ENCODE peak calls at places on chromosomes 3 and 15, in ten cellular contexts. U is GM12878; Z is HT1080; V is Right ventricle myocardium superior; D is activated CD4-positive, CD25-positive, alpha-beta regulatory T cell; P is CD4-positive, alpha-beta T cell; X is GM12865; Y is D341Med; N is stimulated activated CD8-positive, alpha-beta memory T cell treated with anti-CD3 and anti-CD28 coated beads, Interleukin-7, amount 100 ng/mL, for 24 hours; E is ELR. R is an unnamed sample.

GRCh38 chr3:134466366-134466765 is 19.4 kb downstream of the ANAPC13 start:
- DNase-seq in X (no peak), N (no peak), D (no peak), U (no peak), E (no peak), Y (no peak), V (no peak), P (no peak), Z (no peak), R (no peak)

GRCh38 chr3:8578282-8578681 is 66.3 kb downstream of the SSUH2 start:
- DNase-seq in V (no peak), Z (no peak), P (no peak), X (peak; percentile 21), N (no peak), D (no peak), Y (no peak), E (no peak), U (peak; percentile 9), R (no peak)

GRCh38 chr3:42961633-42962032 is 17.5 kb upstream of the GASK1A start:
- DNase-seq in Y (peak; percentile 69), V (no peak), Z (peak; percentile 56), U (no peak), N (no peak), D (no peak), P (no peak), X (peak; percentile 28), E (peak; percentile 64), R (peak; percentile 74)

GRCh38 chr3:13288732-13289718 is 131.1 kb downstream of the NUP210 start:
- DNase-seq in Y (no peak), P (no peak), U (no peak), Z (no peak), V (peak; percentile 9), E (no peak), D (no peak), X (no peak), N (no peak), R (no peak)

GRCh38 chr3:194773666-194774455 is 88.2 kb downstream of the FAM43A start:
- DNase-seq in V (no peak), P (no peak), Y (no peak), X (no peak), N (no peak), D (no peak), U (no peak), Z (no peak), E (no peak), R (no peak)

GRCh38 chr3:131549340-131549739 is 46.6 kb upstream of the MRPL3 start:
- DNase-seq in N (no peak), V (no peak), E (peak; percentile 10), Z (peak; percentile 25), D (no peak), Y (no peak), U (no peak), P (no peak), X (peak; percentile 59), R (no peak)

GRCh38 chr3:10283638-10284037 is 9.1 kb downstream of the GHRL start:
- DNase-seq in N (no peak), V (peak; percentile 64), U (no peak), Y (peak; percentile 79), E (no peak), Z (no peak), D (no peak), X (no peak), P (no peak), R (no peak)

GRCh38 chr3:136332776-136333175 is 82.6 kb downstream of the PCCB start:
- DNase-seq in P (no peak), Y (no peak), V (no peak), X (no peak), D (no peak), N (no peak), E (peak; percentile 52), Z (peak; percentile 41), U (no peak), R (no peak)

GRCh38 chr3:47867451-47868017 is 64.6 kb downstream of the DHX30 start:
- DNase-seq in Y (no peak), N (no peak), E (no peak), D (no peak), P (no peak), V (peak; percentile 24), U (no peak), X (no peak), Z (no peak), R (no peak)

GRCh38 chr3:147838650-147839049 is 429.5 kb downstream of the ZIC1 start:
- DNase-seq in P (no peak), N (no peak), X (peak; percentile 50), Y (no peak), U (no peak), E (peak; percentile 39), V (no peak), Z (peak; percentile 34), D (no peak), R (no peak)

GRCh38 chr3:195012571-195012970 is 258.4 kb downstream of the XXYLT1 start:
- DNase-seq in N (no peak), X (no peak), Z (no peak), P (no peak), Y (no peak), U (no peak), E (no peak), D (no peak), V (no peak), R (no peak)

GRCh38 chr15:58524247-58524646 is 92.5 kb downstream of the LIPC start:
- DNase-seq in Y (no peak), X (no peak), D (no peak), V (no peak), Z (no peak), E (no peak), N (no peak), U (no peak), P (no peak), R (no peak)

GRCh38 chr15:84804005-84804803 is 13.0 kb upstream of the ALPK3 start:
- DNase-seq in V (no peak), P (no peak), Z (no peak), E (no peak), Y (no peak), D (no peak), U (no peak), X (no peak), N (no peak), R (no peak)

GRCh38 chr3:169772530-169772950 is 656 bp upstream of the MYNN start:
- DNase-seq in V (peak; percentile 78), U (peak; percentile 59), N (peak; percentile 41), D (no peak), E (peak; percentile 87), X (peak; percentile 84), Y (peak; percentile 75), P (no peak), Z (peak; percentile 82), R (peak; percentile 89)

GRCh38 chr15:91521996-91522395 is 331.5 kb upstream of the SLCO3A1 start:
- DNase-seq in X (no peak), N (no peak), Y (no peak), U (no peak), Z (peak; percentile 46), P (no peak), E (peak; percentile 29), V (no peak), D (no peak), R (no peak)

GRCh38 chr3:53726654-53727053 is 119.6 kb downstream of the CHDH start:
- DNase-seq in X (no peak), Z (no peak), U (no peak), E (no peak), Y (no peak), N (no peak), D (no peak), P (no peak), V (no peak), R (no peak)

GRCh38 chr15:57611938-57612337 is 20.2 kb downstream of the MYZAP start:
- DNase-seq in X (no peak), Y (no peak), Z (peak; percentile 61), P (no peak), D (no peak), N (no peak), U (no peak), E (peak; percentile 45), V (peak; percentile 67), R (peak; percentile 7)

GRCh38 chr15:52789601-52790165 is 453 bp downstream of the ONECUT1 start:
- DNase-seq in P (no peak), N (no peak), U (no peak), Y (no peak), X (peak; percentile 32), D (no peak), E (no peak), Z (no peak), V (no peak), R (no peak)

GRCh38 chr3:194512895-194513601 is 26.2 kb upstream of the ATP13A3 start:
- DNase-seq in Y (no peak), D (no peak), P (no peak), Z (no peak), E (no peak), U (no peak), X (no peak), N (no peak), V (no peak), R (no peak)

GRCh38 chr3:140848675-140849074 is 93.0 kb upstream of the SLC25A36 start:
- DNase-seq in X (peak; percentile 46), N (no peak), Y (no peak), U (no peak), Z (no peak), V (no peak), D (no peak), E (no peak), P (no peak), R (no peak)

GRCh38 chr3:58260261-58260731 is 22.7 kb downstream of the ABHD6 start:
- DNase-seq in Z (peak; percentile 95), U (no peak), P (no peak), X (no peak), Y (no peak), N (no peak), E (peak; percentile 91), D (no peak), V (no peak), R (peak; percentile 25)

GRCh38 chr3:58242340-58242739 is 4.7 kb downstream of the ABHD6 start:
- DNase-seq in U (no peak), P (no peak), D (no peak), N (no peak), Y (no peak), E (peak; percentile 75), V (no peak), Z (no peak), X (no peak), R (no peak)

GRCh38 chr3:65142476-65142875 is 454.7 kb upstream of the ADAMTS9 start:
- DNase-seq in V (no peak), Y (no peak), U (no peak), Z (no peak), X (no peak), D (no peak), P (no peak), N (no peak), E (no peak), R (no peak)

GRCh38 chr3:98263944-98264343 is at the start of gene OR5H6:
- DNase-seq in U (no peak), Y (no peak), N (no peak), P (no peak), E (no peak), X (no peak), V (no peak), Z (no peak), D (no peak), R (no peak)

GRCh38 chr3:29922990-29923746 is 642.3 kb downstream of the RBMS3 start:
- DNase-seq in N (no peak), Z (peak; percentile 89), U (no peak), D (no peak), V (peak; percentile 29), P (no peak), X (no peak), Y (peak; percentile 53), E (peak; percentile 78), R (no peak)

GRCh38 chr15:88645171-88646087 is 6.6 kb downstream of the ISG20 start:
- DNase-seq in U (no peak), Y (peak; percentile 8), E (no peak), X (peak; percentile 3), P (no peak), D (no peak), Z (no peak), V (no peak), N (no peak), R (no peak)

GRCh38 chr3:13379191-13379830 is 40.8 kb downstream of the NUP210 start:
- DNase-seq in V (no peak), Z (peak; percentile 77), U (no peak), E (peak; percentile 77), Y (no peak), D (no peak), P (no peak), X (no peak), N (no peak), R (no peak)

GRCh38 chr15:77118787-77119410 is 48.0 kb upstream of the TSPAN3 start:
- DNase-seq in N (no peak), X (peak; percentile 73), E (peak; percentile 74), V (no peak), Z (peak; percentile 63), U (peak; percentile 32), D (no peak), Y (peak; percentile 68), P (no peak), R (peak; percentile 83)

R was measured in midbrain.